ENCODE peak calls at places on chromosomes 16 and 17, in six cellular contexts. K, P, A, I, B and Q are unnamed samples.

GRCh38 chr17:78789663-78790181 is 7.6 kb upstream of the CYTH1 start:
- DNase-seq in B (peak), K (no peak), P (peak), A (peak), I (no peak), Q (no peak)

GRCh38 chr16:53372942-53373871 is 61.1 kb upstream of the RBL2 start:
- DNase-seq in I (no peak), B (no peak), K (no peak), P (no peak), A (no peak), Q (peak)

GRCh38 chr16:11563493-11564040 is 23.2 kb downstream of the LITAF start:
- DNase-seq in P (no peak), B (no peak), I (no peak), K (no peak), A (no peak), Q (no peak)

GRCh38 chr16:22313141-22313781 is 16.1 kb downstream of the POLR3E start:
- DNase-seq in I (no peak), A (no peak), P (no peak), B (no peak), K (no peak), Q (peak)

GRCh38 chr17:66152756-66153155 is 39.2 kb downstream of the CEP112 start:
- DNase-seq in A (no peak), P (no peak), I (no peak), B (peak), K (no peak), Q (no peak)

GRCh38 chr16:88084881-88085280 is 133.6 kb downstream of the BANP start:
- DNase-seq in B (no peak), I (no peak), K (no peak), A (no peak), P (no peak), Q (no peak)

GRCh38 chr17:83072600-83073358 is 6.6 kb upstream of the METRNL start:
- DNase-seq in B (no peak), K (no peak), P (no peak), A (no peak), I (no peak), Q (no peak)

GRCh38 chr17:75604034-75604695 is 16.6 kb downstream of the MYO15B start:
- DNase-seq in K (no peak), I (no peak), P (no peak), A (no peak), B (no peak), Q (peak)

GRCh38 chr16:2913603-2914002 is 1.9 kb downstream of the FLYWCH1 start:
- DNase-seq in K (no peak), P (no peak), A (no peak), B (no peak), I (peak), Q (no peak)

GRCh38 chr16:700684-701584 is 4.7 kb downstream of the FBXL16 start:
- DNase-seq in K (no peak), A (no peak), B (no peak), P (peak), I (peak), Q (no peak)